ENCODE peak calls at places on chromosome 16, in ten cellular contexts. One of them, this sample, is unnamed.

GRCh38 chr16:82011199-82011641 is at the start of gene SDR42E1:
- DNase-seq in NCI-H146: peak; percentile 86
- DNase-seq in EH: no peak
- DNase-seq in NCI-H460: no peak
- DNase-seq in Kasumi-1: no peak
- DNase-seq in fibroblast of mammary gland: no peak
- DNase-seq in GM10248: peak; percentile 66
- DNase-seq in HS-5: no peak
- DNase-seq in KBM-7: no peak
- DNase-seq in NCI-H1930: peak; percentile 20
- DNase-seq in this sample: peak; percentile 82

GRCh38 chr16:49484454-49484853 is 110.8 kb downstream of the C16orf78 start:
- DNase-seq in EH: peak; percentile 2
- DNase-seq in GM10248: peak; percentile 76
- DNase-seq in KBM-7: no peak
- DNase-seq in NCI-H146: peak; percentile 33
- DNase-seq in fibroblast of mammary gland: peak; percentile 2
- DNase-seq in Kasumi-1: no peak
- DNase-seq in HS-5: no peak
- DNase-seq in NCI-H460: no peak
- DNase-seq in NCI-H1930: no peak
- DNase-seq in this sample: peak; percentile 93

GRCh38 chr16:89599451-89599858 is 14.0 kb upstream of the DPEP1 start:
- DNase-seq in Kasumi-1: no peak
- DNase-seq in NCI-H460: peak; percentile 38
- DNase-seq in HS-5: no peak
- DNase-seq in KBM-7: peak; percentile 67
- DNase-seq in NCI-H1930: no peak
- DNase-seq in NCI-H146: peak; percentile 50
- DNase-seq in GM10248: peak; percentile 58
- DNase-seq in EH: peak; percentile 27
- DNase-seq in fibroblast of mammary gland: peak; percentile 22
- DNase-seq in this sample: peak; percentile 17

GRCh38 chr16:88569614-88569984 is 604 bp upstream of the ZC3H18 start:
- DNase-seq in KBM-7: no peak
- DNase-seq in HS-5: no peak
- DNase-seq in NCI-H1930: no peak
- DNase-seq in GM10248: no peak
- DNase-seq in Kasumi-1: peak; percentile 11
- DNase-seq in NCI-H460: no peak
- DNase-seq in EH: no peak
- DNase-seq in NCI-H146: no peak
- DNase-seq in fibroblast of mammary gland: peak; percentile 19
- DNase-seq in this sample: no peak

GRCh38 chr16:47143329-47143676 is 442 bp downstream of the NETO2 start:
- DNase-seq in NCI-H1930: peak; percentile 61
- DNase-seq in NCI-H146: peak; percentile 64
- DNase-seq in Kasumi-1: peak; percentile 88
- DNase-seq in EH: peak; percentile 75
- DNase-seq in NCI-H460: peak; percentile 74
- DNase-seq in HS-5: no peak
- DNase-seq in KBM-7: peak; percentile 88
- DNase-seq in fibroblast of mammary gland: peak; percentile 56
- DNase-seq in GM10248: peak; percentile 88
- DNase-seq in this sample: peak; percentile 84

GRCh38 chr16:3652373-3653037 is 2.0 kb upstream of the DNASE1 start:
- DNase-seq in HS-5: no peak
- DNase-seq in Kasumi-1: no peak
- DNase-seq in NCI-H146: peak; percentile 70
- DNase-seq in NCI-H1930: no peak
- DNase-seq in NCI-H460: no peak
- DNase-seq in fibroblast of mammary gland: no peak
- DNase-seq in KBM-7: no peak
- DNase-seq in EH: no peak
- DNase-seq in GM10248: no peak
- DNase-seq in this sample: no peak

GRCh38 chr16:57598437-57598836 is 30.0 kb upstream of the ADGRG1 start:
- DNase-seq in Kasumi-1: no peak
- DNase-seq in GM10248: no peak
- DNase-seq in KBM-7: no peak
- DNase-seq in NCI-H1930: no peak
- DNase-seq in fibroblast of mammary gland: no peak
- DNase-seq in NCI-H460: no peak
- DNase-seq in EH: no peak
- DNase-seq in NCI-H146: no peak
- DNase-seq in HS-5: no peak
- DNase-seq in this sample: no peak

GRCh38 chr16:29319726-29320125 is 86.8 kb downstream of the NPIPB11 start:
- DNase-seq in HS-5: no peak
- DNase-seq in Kasumi-1: no peak
- DNase-seq in fibroblast of mammary gland: no peak
- DNase-seq in KBM-7: no peak
- DNase-seq in NCI-H460: no peak
- DNase-seq in EH: no peak
- DNase-seq in NCI-H146: no peak
- DNase-seq in GM10248: no peak
- DNase-seq in NCI-H1930: no peak
- DNase-seq in this sample: no peak

GRCh38 chr16:81669473-81670350 is 109.4 kb upstream of the PLCG2 start:
- DNase-seq in NCI-H1930: no peak
- DNase-seq in GM10248: no peak
- DNase-seq in NCI-H146: no peak
- DNase-seq in Kasumi-1: no peak
- DNase-seq in EH: no peak
- DNase-seq in NCI-H460: no peak
- DNase-seq in fibroblast of mammary gland: no peak
- DNase-seq in HS-5: no peak
- DNase-seq in KBM-7: no peak
- DNase-seq in this sample: no peak

GRCh38 chr16:19167710-19168172 is 299 bp upstream of the SYT17 start:
- DNase-seq in fibroblast of mammary gland: peak; percentile 63
- DNase-seq in KBM-7: peak; percentile 85
- DNase-seq in NCI-H1930: peak; percentile 84
- DNase-seq in HS-5: peak; percentile 8
- DNase-seq in NCI-H146: peak; percentile 86
- DNase-seq in GM10248: peak; percentile 89
- DNase-seq in EH: peak; percentile 47
- DNase-seq in Kasumi-1: peak; percentile 20
- DNase-seq in NCI-H460: peak; percentile 76
- DNase-seq in this sample: peak; percentile 87

GRCh38 chr16:68652659-68653058 is 7.5 kb downstream of the CDH3 start:
- DNase-seq in EH: no peak
- DNase-seq in NCI-H1930: no peak
- DNase-seq in fibroblast of mammary gland: no peak
- DNase-seq in KBM-7: no peak
- DNase-seq in GM10248: no peak
- DNase-seq in Kasumi-1: no peak
- DNase-seq in NCI-H146: no peak
- DNase-seq in HS-5: no peak
- DNase-seq in NCI-H460: no peak
- DNase-seq in this sample: no peak

GRCh38 chr16:30948956-30949654 is at the start of gene ORAI3:
- DNase-seq in NCI-H460: peak; percentile 27
- DNase-seq in HS-5: no peak
- DNase-seq in fibroblast of mammary gland: peak; percentile 46
- DNase-seq in NCI-H146: peak; percentile 43
- DNase-seq in Kasumi-1: peak; percentile 73
- DNase-seq in NCI-H1930: peak; percentile 44
- DNase-seq in EH: peak; percentile 74
- DNase-seq in KBM-7: peak; percentile 73
- DNase-seq in GM10248: peak; percentile 87
- DNase-seq in this sample: peak; percentile 72

GRCh38 chr16:46862555-46863447 is 21.4 kb upstream of the GPT2 start:
- DNase-seq in Kasumi-1: no peak
- DNase-seq in GM10248: no peak
- DNase-seq in EH: no peak
- DNase-seq in NCI-H146: no peak
- DNase-seq in HS-5: no peak
- DNase-seq in KBM-7: no peak
- DNase-seq in NCI-H460: no peak
- DNase-seq in fibroblast of mammary gland: peak; percentile 77
- DNase-seq in NCI-H1930: no peak
- DNase-seq in this sample: no peak

GRCh38 chr16:30004811-30005242 is 6.0 kb downstream of the DOC2A start:
- DNase-seq in NCI-H460: no peak
- DNase-seq in NCI-H146: no peak
- DNase-seq in Kasumi-1: no peak
- DNase-seq in HS-5: no peak
- DNase-seq in GM10248: no peak
- DNase-seq in KBM-7: no peak
- DNase-seq in NCI-H1930: no peak
- DNase-seq in EH: no peak
- DNase-seq in fibroblast of mammary gland: no peak
- DNase-seq in this sample: peak; percentile 44

GRCh38 chr16:16004314-16004749 is 54.9 kb downstream of the ABCC1 start:
- DNase-seq in NCI-H146: no peak
- DNase-seq in fibroblast of mammary gland: peak; percentile 84
- DNase-seq in NCI-H460: no peak
- DNase-seq in Kasumi-1: no peak
- DNase-seq in HS-5: peak; percentile 82
- DNase-seq in KBM-7: no peak
- DNase-seq in GM10248: no peak
- DNase-seq in EH: peak; percentile 93
- DNase-seq in NCI-H1930: no peak
- DNase-seq in this sample: no peak

GRCh38 chr16:89187337-89188063 is 12.8 kb downstream of the SLC22A31 start:
- DNase-seq in Kasumi-1: no peak
- DNase-seq in HS-5: no peak
- DNase-seq in NCI-H460: no peak
- DNase-seq in NCI-H1930: no peak
- DNase-seq in KBM-7: peak; percentile 51
- DNase-seq in GM10248: no peak
- DNase-seq in NCI-H146: peak; percentile 42
- DNase-seq in fibroblast of mammary gland: peak; percentile 25
- DNase-seq in EH: peak; percentile 47
- DNase-seq in this sample: peak; percentile 33

GRCh38 chr16:65119905-65120341 is 1.9 kb downstream of the CDH11 start:
- DNase-seq in GM10248: no peak
- DNase-seq in NCI-H146: no peak
- DNase-seq in fibroblast of mammary gland: peak; percentile 62
- DNase-seq in NCI-H460: no peak
- DNase-seq in HS-5: peak; percentile 26
- DNase-seq in NCI-H1930: no peak
- DNase-seq in KBM-7: no peak
- DNase-seq in EH: peak; percentile 90
- DNase-seq in Kasumi-1: no peak
- DNase-seq in this sample: no peak

GRCh38 chr16:13391337-13391736 is 489.9 kb downstream of the SHISA9 start:
- DNase-seq in HS-5: no peak
- DNase-seq in NCI-H1930: no peak
- DNase-seq in KBM-7: no peak
- DNase-seq in EH: no peak
- DNase-seq in NCI-H146: no peak
- DNase-seq in GM10248: no peak
- DNase-seq in NCI-H460: no peak
- DNase-seq in fibroblast of mammary gland: no peak
- DNase-seq in Kasumi-1: no peak
- DNase-seq in this sample: peak; percentile 3

GRCh38 chr16:66660422-66661209 is 35.9 kb downstream of the CMTM4 start:
- DNase-seq in EH: peak; percentile 95
- DNase-seq in KBM-7: peak; percentile 78
- DNase-seq in fibroblast of mammary gland: peak; percentile 94
- DNase-seq in Kasumi-1: peak; percentile 83
- DNase-seq in NCI-H460: peak; percentile 91
- DNase-seq in NCI-H146: peak; percentile 46
- DNase-seq in HS-5: peak; percentile 82
- DNase-seq in GM10248: no peak
- DNase-seq in NCI-H1930: no peak
- DNase-seq in this sample: no peak

GRCh38 chr16:79653337-79654000 is 52.9 kb upstream of the MAF start:
- DNase-seq in NCI-H1930: no peak
- DNase-seq in Kasumi-1: peak; percentile 41
- DNase-seq in GM10248: no peak
- DNase-seq in KBM-7: no peak
- DNase-seq in NCI-H460: no peak
- DNase-seq in fibroblast of mammary gland: no peak
- DNase-seq in EH: no peak
- DNase-seq in HS-5: no peak
- DNase-seq in NCI-H146: no peak
- DNase-seq in this sample: no peak

GRCh38 chr16:88875703-88876234 is 9.3 kb upstream of the PABPN1L start:
- DNase-seq in HS-5: no peak
- DNase-seq in Kasumi-1: no peak
- DNase-seq in NCI-H460: no peak
- DNase-seq in EH: no peak
- DNase-seq in fibroblast of mammary gland: no peak
- DNase-seq in NCI-H1930: no peak
- DNase-seq in GM10248: no peak
- DNase-seq in NCI-H146: no peak
- DNase-seq in KBM-7: no peak
- DNase-seq in this sample: no peak

GRCh38 chr16:66462912-66463311 is 35.8 kb downstream of the BEAN1 start:
- DNase-seq in NCI-H1930: no peak
- DNase-seq in EH: no peak
- DNase-seq in HS-5: no peak
- DNase-seq in GM10248: no peak
- DNase-seq in KBM-7: no peak
- DNase-seq in fibroblast of mammary gland: peak; percentile 17
- DNase-seq in NCI-H146: no peak
- DNase-seq in Kasumi-1: no peak
- DNase-seq in NCI-H460: no peak
- DNase-seq in this sample: no peak

GRCh38 chr16:88892065-88892464 is 25.6 kb upstream of the PABPN1L start:
- DNase-seq in NCI-H146: no peak
- DNase-seq in HS-5: no peak
- DNase-seq in GM10248: no peak
- DNase-seq in Kasumi-1: no peak
- DNase-seq in NCI-H1930: no peak
- DNase-seq in EH: no peak
- DNase-seq in NCI-H460: no peak
- DNase-seq in fibroblast of mammary gland: no peak
- DNase-seq in KBM-7: no peak
- DNase-seq in this sample: no peak

GRCh38 chr16:85376292-85377095 is 236.6 kb upstream of the GSE1 start:
- DNase-seq in NCI-H146: no peak
- DNase-seq in HS-5: no peak
- DNase-seq in KBM-7: no peak
- DNase-seq in Kasumi-1: no peak
- DNase-seq in EH: no peak
- DNase-seq in fibroblast of mammary gland: no peak
- DNase-seq in NCI-H460: no peak
- DNase-seq in GM10248: no peak
- DNase-seq in NCI-H1930: no peak
- DNase-seq in this sample: no peak